ENCODE peak calls at places on chromosomes 6 and 20, in eight cellular contexts. C is fibroblast of mammary gland, W is choroid plexus epithelial cell, I is PC-9, A is cardiac muscle cell, G is iPS DF 6.9, O is GM23248, Q is pancreas. P is an unnamed sample.

GRCh38 chr20:2874456-2874855 is 1.2 kb downstream of the PTPRA start:
- DNase-seq in O (peak; percentile 51), Q (no peak), G (no peak), A (no peak), C (peak; percentile 38), W (peak; percentile 25), I (no peak), P (peak; percentile 15)

GRCh38 chr6:168096271-168096764 is 17.3 kb upstream of the FRMD1 start:
- DNase-seq in A (no peak), G (no peak), W (no peak), O (no peak), I (no peak), Q (no peak), C (no peak), P (no peak)

GRCh38 chr20:48052492-48052870 is 267.2 kb upstream of the SULF2 start:
- DNase-seq in I (peak; percentile 84), A (no peak), O (peak; percentile 6), G (no peak), C (no peak), Q (no peak), W (no peak), P (peak; percentile 76)

GRCh38 chr20:43972692-43973091 is 58.0 kb downstream of the TOX2 start:
- DNase-seq in C (no peak), G (no peak), O (no peak), Q (no peak), A (no peak), W (no peak), I (no peak), P (no peak)

GRCh38 chr20:48574383-48574782 is 253.4 kb downstream of the PREX1 start:
- DNase-seq in C (peak; percentile 14), W (peak; percentile 6), Q (no peak), A (no peak), G (peak; percentile 29), I (no peak), O (no peak), P (no peak)

GRCh38 chr20:4681971-4682370 is 39.7 kb upstream of the PRND start:
- DNase-seq in W (peak; percentile 28), G (no peak), C (peak; percentile 85), A (no peak), I (no peak), O (peak; percentile 71), Q (no peak), P (no peak)

GRCh38 chr6:136812174-136812573 is 10.2 kb upstream of the PEX7 start:
- DNase-seq in G (no peak), A (no peak), W (peak; percentile 7), C (no peak), O (no peak), I (no peak), Q (no peak), P (no peak)

GRCh38 chr20:1184638-1185315 is at the start of gene TMEM74B:
- DNase-seq in C (no peak), I (no peak), Q (no peak), W (no peak), G (no peak), A (no peak), O (peak; percentile 25), P (no peak)

GRCh38 chr20:5642155-5642981 is 107.8 kb upstream of the SHLD1 start:
- DNase-seq in I (no peak), A (no peak), Q (no peak), G (no peak), C (peak; percentile 56), O (peak; percentile 63), W (peak; percentile 56), P (no peak)

GRCh38 chr20:51926670-51927305 is 124.5 kb upstream of the SALL4 start:
- DNase-seq in O (no peak), G (no peak), I (no peak), W (peak; percentile 34), C (peak; percentile 7), A (no peak), Q (no peak), P (no peak)

DNA sequence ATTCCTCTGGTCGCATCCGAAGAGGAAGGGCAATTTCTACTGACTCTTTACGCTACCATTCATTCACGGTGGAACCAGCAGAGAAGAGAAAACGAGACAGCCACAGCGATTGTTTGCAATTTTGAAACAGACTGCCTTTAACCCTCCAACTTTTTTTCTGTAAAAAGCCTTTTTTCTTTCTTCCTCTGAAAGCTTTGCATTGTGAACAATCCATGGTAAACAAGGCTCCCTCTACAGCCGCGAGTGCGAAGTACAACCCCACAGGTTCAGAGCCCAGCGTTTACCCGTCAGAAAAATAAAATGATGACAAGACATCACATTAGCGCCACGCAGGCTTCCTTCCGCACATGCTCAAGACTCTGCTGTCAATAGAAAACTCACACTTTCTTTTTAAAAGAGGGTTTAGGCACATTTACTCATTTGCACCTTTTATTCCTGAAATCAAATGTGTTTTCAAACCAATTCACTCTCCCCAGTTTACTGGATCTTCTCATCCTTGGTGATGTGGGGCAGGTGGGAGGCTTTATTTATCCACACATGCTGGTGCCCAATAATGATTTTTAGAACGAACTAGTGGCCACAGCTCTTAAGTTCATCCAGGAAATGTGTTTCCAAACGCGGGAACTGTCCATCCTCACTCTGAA is 99.9 kb downstream of the NOL4L start:
- DNase-seq in C (peak; percentile 82), I (peak; percentile 72), G (no peak), W (peak; percentile 91), O (peak; percentile 89), Q (peak; percentile 65), A (peak; percentile 77), P (peak; percentile 73)
- H3K4me3 ChIP-seq in C (peak overlapping the region; percentile 58), I (peak overlapping the region; percentile 82), G (peak overlapping the region; percentile 41), W (peak overlapping the region; percentile 76), O (peak overlapping the region; percentile 74), Q (no peak overlapping the region), A (peak overlapping the region; percentile 90), P (peak overlapping the region; percentile 81)

GRCh38 chr20:61251529-61252393 is at the start of gene CDH4:
- DNase-seq in O (peak; percentile 31), C (no peak), G (no peak), A (peak; percentile 63), W (peak; percentile 21), Q (no peak), I (no peak), P (no peak)
- H3K4me3 ChIP-seq in O (peak within 1 kb of the TSS; percentile 69), C (peak within 1 kb of the TSS; percentile 40), G (peak within 1 kb of the TSS; percentile 52), A (peak within 1 kb of the TSS; percentile 36), W (peak within 1 kb of the TSS; percentile 55), Q (peak within 1 kb of the TSS; percentile 10), I (no peak within 1 kb of the TSS), P (peak within 1 kb of the TSS; percentile 32)

DNA sequence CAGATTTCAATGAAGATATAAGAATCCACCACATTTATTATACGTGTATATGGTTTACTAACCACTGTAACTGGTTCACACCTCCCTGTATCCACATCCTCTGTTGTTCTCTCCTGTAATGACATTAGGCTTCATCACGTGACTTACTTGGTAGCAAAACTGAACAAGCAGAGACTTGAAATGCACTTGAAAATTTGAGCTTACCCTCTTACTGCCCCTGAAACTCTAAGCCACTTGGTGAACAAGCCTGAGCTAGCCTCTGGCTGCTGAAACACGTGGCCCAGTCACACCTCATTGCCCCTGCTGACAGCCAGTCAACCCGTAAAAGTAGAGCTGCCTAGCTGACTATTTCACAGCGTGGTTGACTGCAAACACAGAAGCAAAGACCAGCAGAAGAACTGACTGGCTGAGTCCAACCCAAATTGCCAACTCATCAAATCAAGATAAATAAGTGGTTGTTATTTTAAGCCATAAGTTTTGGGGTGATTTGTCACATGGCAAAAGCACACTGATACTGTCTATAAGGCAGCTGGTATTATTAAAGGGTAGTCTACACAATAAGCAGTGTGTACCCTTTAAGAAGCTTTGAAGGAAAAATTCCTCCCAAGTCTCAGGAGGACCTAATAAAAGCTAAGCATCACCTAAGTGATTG is 109.0 kb downstream of the RALGAPA2 start:
- DNase-seq in I (no peak), W (no peak), G (no peak), C (no peak), O (no peak), A (peak; percentile 7), Q (no peak), P (no peak)
- H3K4me3 ChIP-seq in I (no peak overlapping the region), W (no peak overlapping the region), G (no peak overlapping the region), C (no peak overlapping the region), O (no peak overlapping the region), A (no peak overlapping the region), Q (no peak overlapping the region), P (no peak overlapping the region)

GRCh38 chr6:169211881-169212280 is 41.8 kb downstream of the THBS2 start:
- DNase-seq in O (no peak), C (no peak), I (no peak), Q (no peak), A (no peak), W (no peak), G (no peak), P (no peak)

GRCh38 chr6:169213814-169214520 is 39.7 kb downstream of the THBS2 start:
- DNase-seq in C (no peak), W (no peak), A (no peak), G (no peak), I (no peak), O (no peak), Q (no peak), P (peak; percentile 22)

GRCh38 chr6:169210611-169211010 is 43.0 kb downstream of the THBS2 start:
- DNase-seq in W (no peak), G (no peak), O (no peak), C (no peak), I (no peak), A (no peak), Q (no peak), P (no peak)

GRCh38 chr6:169212897-169213813 is 40.5 kb downstream of the THBS2 start:
- DNase-seq in Q (peak; percentile 92), A (peak; percentile 91), O (peak; percentile 92), W (peak; percentile 93), C (peak; percentile 81), I (peak; percentile 51), G (peak; percentile 63), P (peak; percentile 92)

DNA sequence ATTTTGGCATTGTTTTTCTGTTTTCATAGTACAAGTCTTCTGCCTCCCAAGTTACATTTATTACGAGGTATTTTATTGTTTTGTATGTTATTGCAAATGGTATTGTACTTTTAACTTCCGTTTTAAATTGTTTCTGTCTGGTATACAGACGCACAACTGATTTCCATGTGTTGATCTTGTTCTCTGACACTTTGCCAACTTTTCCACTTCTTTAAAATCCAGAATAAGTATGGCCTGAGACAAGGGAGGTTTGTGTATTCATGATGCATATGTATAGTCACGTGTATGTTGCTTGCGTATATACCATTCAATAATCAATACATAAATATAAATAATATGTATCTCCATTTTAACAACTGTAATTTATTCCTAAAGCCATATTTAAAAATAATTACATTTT is 41.2 kb downstream of the THBS2 start:
- DNase-seq in O (no peak), C (no peak), W (peak; percentile 47), G (no peak), Q (no peak), I (no peak), A (no peak), P (no peak)
- H3K4me3 ChIP-seq in O (peak overlapping the region; percentile 51), C (no peak overlapping the region), W (no peak overlapping the region), G (no peak overlapping the region), Q (no peak overlapping the region), I (no peak overlapping the region), A (peak overlapping the region; percentile 26), P (no peak overlapping the region)

DNA sequence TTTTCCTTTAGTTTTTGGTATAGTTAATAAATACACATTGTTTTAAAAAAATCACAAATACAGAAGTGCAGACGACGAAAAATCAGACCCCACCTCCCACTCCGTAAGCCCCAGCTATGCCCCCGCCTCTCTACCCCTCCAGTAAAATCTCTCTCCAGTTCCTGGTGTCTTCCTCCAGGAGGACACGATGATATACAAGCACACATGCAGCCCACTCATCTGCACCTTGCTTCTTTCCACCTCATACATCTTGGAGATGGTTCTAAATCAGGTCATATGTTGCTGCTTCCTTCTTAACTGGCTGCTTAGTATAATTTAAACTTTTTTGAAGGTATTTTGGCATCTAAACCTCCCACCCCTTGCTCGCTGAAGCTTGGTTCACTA is 2.7 kb downstream of the BMP7 start:
- DNase-seq in W (no peak), Q (no peak), G (no peak), O (no peak), C (no peak), A (no peak), I (no peak), P (no peak)
- H3K4me3 ChIP-seq in W (no peak overlapping the region), Q (no peak overlapping the region), G (no peak overlapping the region), O (no peak overlapping the region), C (no peak overlapping the region), A (peak overlapping the region; percentile 55), I (no peak overlapping the region), P (no peak overlapping the region)